ENCODE peak calls at places on chromosomes 12 and 14, in four cellular contexts. Y is mesendoderm, L is H1, P is IMR-90. R is an unnamed sample.

GRCh38 chr12:45623221-45623620 is 106.3 kb upstream of the ARID2 start:
- DNase-seq in Y (no peak), P (no peak), L (no peak), R (no peak)

GRCh38 chr12:115618105-115618504 is 659.4 kb downstream of the MED13L start:
- DNase-seq in Y (no peak), L (no peak), P (no peak), R (no peak)

GRCh38 chr14:90419200-90419599 is 22.4 kb downstream of the CALM1 start:
- DNase-seq in L (no peak), Y (no peak), P (peak), R (no peak)

GRCh38 chr12:19893514-19893913 is 454.2 kb downstream of the AEBP2 start:
- DNase-seq in Y (peak), P (peak), L (no peak), R (no peak)

GRCh38 chr12:28780096-28780495 is 369.0 kb upstream of the FAR2 start:
- DNase-seq in L (no peak), P (peak), Y (no peak), R (no peak)

GRCh38 chr14:62251237-62251636 is 489.0 kb downstream of the SNAPC1 start:
- DNase-seq in L (no peak), Y (peak), P (no peak), R (no peak)

GRCh38 chr12:74984631-74985030 is 225.0 kb downstream of the KCNC2 start:
- DNase-seq in P (no peak), Y (no peak), L (no peak), R (peak)

GRCh38 chr14:74085047-74085637 is 386 bp downstream of the LIN52 start:
- DNase-seq in L (peak), P (peak), Y (peak), R (no peak)

GRCh38 chr12:123757555-123757954 is 4.5 kb upstream of the DNAH10 start:
- DNase-seq in Y (no peak), P (peak), L (no peak), R (no peak)

GRCh38 chr12:24697769-24698168 is 251.1 kb downstream of the BCAT1 start:
- DNase-seq in P (no peak), L (no peak), Y (no peak), R (no peak)

GRCh38 chr12:88247241-88247643 is 105.1 kb downstream of the TMTC3 start:
- DNase-seq in P (peak), L (no peak), Y (no peak), R (no peak)

GRCh38 chr14:65361920-65362319 is 50.6 kb upstream of the FUT8 start:
- DNase-seq in L (no peak), Y (no peak), P (peak), R (no peak)

GRCh38 chr12:40164034-40164433 is 58.2 kb upstream of the SLC2A13 start:
- DNase-seq in P (no peak), L (no peak), Y (peak), R (no peak)

GRCh38 chr14:44170099-44170498 is 337.0 kb downstream of the FSCB start:
- DNase-seq in P (no peak), Y (no peak), L (no peak), R (no peak)

GRCh38 chr12:101759396-101760047 is 20.3 kb upstream of the SYCP3 start:
- DNase-seq in L (no peak), P (peak), Y (peak), R (no peak)

GRCh38 chr14:72215080-72215479 is 282.9 kb downstream of the RGS6 start:
- DNase-seq in P (no peak), L (no peak), Y (no peak), R (no peak)

GRCh38 chr14:97005908-97006307 is 208.7 kb downstream of the VRK1 start:
- DNase-seq in L (no peak), P (no peak), Y (no peak), R (no peak)

GRCh38 chr12:12896261-12896660 is 4.9 kb downstream of the GPRC5A start:
- DNase-seq in P (peak), Y (no peak), L (no peak), R (no peak)

GRCh38 chr12:6635375-6635855 is 344 bp downstream of the LPAR5 start:
- DNase-seq in Y (peak), P (no peak), L (no peak), R (no peak)

GRCh38 chr14:98647754-98648153 is 624.2 kb downstream of the BCL11B start:
- DNase-seq in P (no peak), L (no peak), Y (no peak), R (no peak)

GRCh38 chr12:106342397-106343212 is 14.9 kb upstream of the POLR3B start:
- DNase-seq in Y (no peak), P (peak), L (no peak), R (no peak)

GRCh38 chr12:114400925-114401324 is 5.0 kb downstream of the TBX5 start:
- DNase-seq in P (peak), Y (peak), L (no peak), R (no peak)

GRCh38 chr14:64683264-64683663 is 21.0 kb upstream of the PLEKHG3 start:
- DNase-seq in L (no peak), Y (no peak), P (no peak), R (no peak)

GRCh38 chr12:107405436-107405835 is 280.2 kb upstream of the PWP1 start:
- DNase-seq in L (no peak), Y (no peak), P (no peak), R (no peak)

GRCh38 chr12:108826807-108827721 is 30.3 kb downstream of the SSH1 start:
- DNase-seq in Y (no peak), P (peak), L (no peak), R (no peak)

GRCh38 chr12:52415870-52416750 is 10.0 kb upstream of the KRT82 start:
- DNase-seq in L (no peak), P (peak), Y (no peak), R (no peak)

GRCh38 chr14:59520224-59520623 is 35.9 kb downstream of the JKAMP start:
- DNase-seq in Y (no peak), L (no peak), P (no peak), R (no peak)

GRCh38 chr12:53995311-53996187 is 4.4 kb upstream of the HOXC9 start:
- DNase-seq in L (no peak), Y (no peak), P (no peak), R (peak)

GRCh38 chr14:21106506-21107359 is 5.9 kb downstream of the TMEM253 start:
- DNase-seq in Y (peak), P (peak), L (peak), R (peak)

DNA sequence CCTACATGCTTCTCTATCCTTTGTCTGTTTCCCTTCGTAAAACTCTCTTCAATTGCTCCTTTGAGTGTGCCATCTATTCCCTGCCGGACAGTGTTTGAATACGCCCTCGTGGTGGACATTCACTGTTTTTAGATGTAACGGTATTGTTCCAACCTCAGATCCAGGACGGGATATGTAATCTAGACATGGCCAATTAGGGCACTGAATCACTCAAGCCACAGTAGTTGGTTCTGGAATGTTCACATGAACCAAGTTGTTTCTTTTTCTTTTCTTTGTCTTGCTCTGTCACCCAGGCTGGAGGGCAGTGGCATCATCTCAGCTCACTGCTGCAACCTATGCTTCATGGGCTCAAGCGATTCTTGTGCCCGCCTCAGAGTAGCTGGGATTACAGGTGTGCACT is 204.2 kb upstream of the PLXNC1 start:
- DNase-seq in Y (no peak), P (no peak), L (no peak), R (no peak)
- H3K9ac ChIP-seq in Y (no peak), P (no peak), L (no peak), R (no peak)

GRCh38 chr12:79006306-79006705 is 141.7 kb downstream of the SYT1 start:
- DNase-seq in L (no peak), Y (peak), P (peak), R (no peak)

GRCh38 chr12:79001404-79001803 is 136.8 kb downstream of the SYT1 start:
- DNase-seq in L (no peak), Y (no peak), P (no peak), R (no peak)

DNA sequence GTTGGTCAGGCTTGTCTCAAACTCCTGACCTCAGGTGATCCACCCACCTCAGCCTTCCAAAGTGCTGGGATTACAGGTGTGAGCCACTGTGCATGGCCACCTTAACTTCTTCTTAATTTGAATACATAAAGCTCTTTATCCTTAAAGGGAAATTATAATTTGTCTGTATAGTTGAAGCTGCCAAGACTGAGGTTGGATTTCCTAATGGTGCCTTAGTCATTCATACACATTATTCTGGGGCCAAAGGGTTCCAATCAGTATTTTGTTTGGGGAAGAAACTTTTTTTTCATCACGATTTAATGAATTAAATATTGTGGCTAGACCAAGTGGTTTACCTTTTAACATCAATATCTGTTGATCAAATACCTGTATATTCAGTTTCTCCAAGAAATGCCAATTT is 135.9 kb downstream of the SYT1 start:
- DNase-seq in Y (no peak), P (peak), L (no peak), R (no peak)
- H4K5ac ChIP-seq in Y (no peak), P (no peak), L (no peak), R (no peak)

GRCh38 chr14:105100931-105101330 is 35.7 kb upstream of the GPR132 start:
- DNase-seq in P (no peak), Y (no peak), L (no peak), R (no peak)

GRCh38 chr14:105105158-105105557 is 39.9 kb upstream of the GPR132 start:
- DNase-seq in L (no peak), P (no peak), Y (no peak), R (no peak)

GRCh38 chr14:105099778-105100177 is 34.5 kb upstream of the GPR132 start:
- DNase-seq in P (no peak), L (no peak), Y (no peak), R (no peak)

GRCh38 chr14:105102361-105102760 is 37.1 kb upstream of the GPR132 start:
- DNase-seq in Y (no peak), L (no peak), P (no peak), R (no peak)

GRCh38 chr14:105102893-105103292 is 37.7 kb upstream of the GPR132 start:
- DNase-seq in L (no peak), P (no peak), Y (no peak), R (no peak)
- H3K56ac ChIP-seq in L (no peak), P (no peak), Y (no peak), R (no peak)

DNA sequence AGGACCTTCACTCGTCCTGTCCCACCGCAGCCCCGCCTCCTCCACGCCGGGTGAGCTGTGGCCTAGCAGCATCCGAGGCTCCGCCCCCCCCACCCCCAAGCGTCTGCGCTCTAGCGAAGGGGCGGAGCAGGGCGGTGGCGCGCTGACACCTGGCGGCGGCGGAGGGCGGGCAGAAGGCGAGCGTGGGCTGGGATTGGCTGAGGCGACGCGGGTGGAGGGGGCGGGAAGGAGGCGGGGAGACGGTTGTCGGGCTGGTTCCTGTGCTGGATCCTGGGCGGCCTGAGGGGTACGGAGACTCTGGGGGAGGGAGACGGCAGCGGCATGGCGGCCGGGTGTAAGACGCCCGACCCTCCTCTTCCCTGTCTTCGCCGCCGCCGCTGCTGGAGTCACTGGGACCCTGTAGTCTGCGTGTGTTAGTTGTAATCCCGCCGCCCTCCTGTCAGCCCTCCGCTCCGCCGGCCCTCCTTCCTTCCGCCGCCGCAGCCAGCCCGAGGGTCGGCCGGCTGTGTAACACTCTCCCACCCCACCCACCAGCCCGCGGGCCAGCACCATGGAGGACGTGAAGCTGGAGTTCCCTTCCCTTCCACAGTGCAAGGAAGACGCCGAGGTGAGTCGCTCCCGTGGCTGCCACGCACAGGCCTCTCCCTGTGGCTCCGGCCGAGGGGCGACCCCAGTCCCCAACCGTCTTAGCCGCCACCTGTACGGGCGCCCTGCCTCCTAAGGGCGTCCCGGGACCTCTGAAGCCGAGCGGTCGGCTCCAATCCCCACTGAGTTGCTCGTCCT is at the start of gene STYX:
- DNase-seq in L (peak), Y (peak), P (peak), R (peak)
- H3K9ac ChIP-seq in L (peak), Y (peak), P (peak), R (peak)

DNA sequence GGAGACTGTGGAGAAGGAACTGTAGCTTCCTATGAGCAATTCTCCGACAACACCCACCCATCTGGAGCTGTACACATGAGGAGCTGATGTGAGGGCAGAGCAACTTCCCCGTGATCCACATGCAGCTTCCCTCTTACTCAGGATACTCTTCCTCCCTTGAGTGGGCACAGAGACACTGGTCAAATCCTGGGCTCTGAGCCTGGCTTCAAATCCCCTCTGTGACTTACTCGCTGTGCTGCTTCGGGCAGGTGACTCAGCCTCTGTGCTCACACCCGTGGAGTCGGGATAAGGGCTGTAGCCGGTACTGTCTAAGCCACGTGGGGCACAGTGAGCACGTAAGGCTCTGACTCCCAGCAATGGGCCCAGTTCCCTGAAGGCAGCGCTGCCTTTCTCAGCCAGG is 31.1 kb downstream of the ZFYVE21 start:
- DNase-seq in L (no peak), Y (no peak), P (peak), R (no peak)
- H4K5ac ChIP-seq in L (no peak), Y (no peak), P (no peak), R (no peak)

GRCh38 chr12:117331691-117332090 is 29.7 kb downstream of the NOS1 start:
- DNase-seq in L (no peak), P (no peak), Y (no peak), R (no peak)

GRCh38 chr12:117339104-117339503 is 22.3 kb downstream of the NOS1 start:
- DNase-seq in Y (no peak), L (no peak), P (no peak), R (no peak)

GRCh38 chr12:117333331-117334000 is 28.0 kb downstream of the NOS1 start:
- DNase-seq in P (no peak), Y (no peak), L (no peak), R (no peak)

GRCh38 chr12:117334098-117334497 is 27.3 kb downstream of the NOS1 start:
- DNase-seq in Y (no peak), P (no peak), L (no peak), R (no peak)

GRCh38 chr12:117334855-117335587 is 26.4 kb downstream of the NOS1 start:
- DNase-seq in P (no peak), Y (no peak), L (no peak), R (no peak)
- H3K56ac ChIP-seq in P (no peak), Y (no peak), L (no peak), R (no peak)

DNA sequence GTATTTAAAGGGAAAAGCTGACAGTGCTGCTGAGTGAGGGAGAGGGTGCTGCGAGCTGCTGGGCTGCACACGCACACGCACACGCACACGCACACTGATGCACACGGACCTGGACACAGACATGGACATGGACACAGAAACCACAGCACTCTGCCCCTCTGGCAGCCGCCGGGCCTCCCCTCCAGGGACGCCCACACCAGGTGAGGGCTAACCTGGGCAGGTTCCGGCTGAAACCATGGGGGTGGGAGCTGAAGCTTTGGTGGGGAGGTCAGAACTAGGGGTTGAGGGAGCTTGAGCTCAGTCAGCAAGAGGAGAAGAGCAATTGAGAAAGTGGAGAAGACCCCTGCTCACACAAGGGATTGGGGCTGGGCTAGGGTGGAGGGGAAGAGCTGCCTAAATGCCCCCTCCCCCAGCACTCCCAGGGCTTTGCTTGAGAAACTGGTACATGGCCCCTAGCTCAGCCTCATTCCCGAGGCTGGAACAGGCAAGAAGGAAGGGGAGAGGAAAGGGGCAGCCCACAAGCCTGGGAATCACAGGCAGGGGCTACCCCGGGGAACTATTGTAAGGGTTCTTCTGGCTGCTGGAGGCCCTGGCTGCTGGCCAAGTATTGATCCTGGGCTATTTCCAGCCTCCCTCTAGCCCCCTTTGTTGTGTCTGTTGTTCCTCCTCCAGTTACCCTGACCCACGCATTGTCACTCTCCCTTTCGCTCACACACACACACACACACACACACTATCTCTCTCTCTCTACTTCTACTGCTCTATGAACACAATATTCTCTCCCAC is at the start of gene REM2:
- DNase-seq in Y (peak), P (no peak), L (no peak), R (peak)
- H3K9ac ChIP-seq in Y (peak), P (no peak), L (peak), R (peak)

DNA sequence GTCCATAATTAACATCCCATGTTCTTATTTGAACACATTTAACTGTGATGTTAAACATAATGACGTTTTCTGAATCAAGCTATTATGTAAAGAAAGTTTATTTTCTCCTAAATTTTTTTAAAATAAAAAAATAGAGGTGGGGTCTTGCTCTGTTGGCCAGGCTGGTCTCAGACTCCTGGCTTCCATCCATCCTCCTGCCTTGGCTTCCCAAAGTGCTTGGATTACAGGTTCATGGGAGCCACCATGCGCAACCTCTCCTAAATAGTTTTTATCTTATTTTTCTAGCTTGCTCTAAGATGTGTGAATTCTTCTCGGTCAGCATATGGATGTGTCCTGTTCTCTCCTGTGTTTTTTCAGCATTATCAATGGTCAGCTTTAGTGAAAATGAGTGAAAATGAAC is 3.2 kb downstream of the RAD9B start:
- DNase-seq in P (no peak), Y (no peak), L (no peak), R (no peak)
- H4K5ac ChIP-seq in P (no peak), Y (no peak), L (no peak), R (no peak)